ENCODE peak calls at places on chromosomes 11 and 22, in ten cellular contexts. A, S, O, J, L, F, I, V, N and C are unnamed samples.

GRCh38 chr22:50576070-50576469 is 2.2 kb downstream of the CPT1B start:
- DNase-seq in N (no peak), O (peak), S (no peak), J (peak), I (no peak), F (peak), L (peak), A (no peak), V (no peak), C (no peak)

GRCh38 chr11:27409060-27409459 is 46.0 kb upstream of the CCDC34 start:
- DNase-seq in O (no peak), N (no peak), J (no peak), F (no peak), A (no peak), S (no peak), I (no peak), V (no peak), L (no peak), C (no peak)

GRCh38 chr11:65639623-65640482 is 2.0 kb downstream of the SIPA1 start:
- DNase-seq in A (no peak), F (no peak), O (no peak), S (no peak), V (peak), J (no peak), L (no peak), I (no peak), N (peak), C (peak)

GRCh38 chr22:29628982-29629381 is 25.5 kb downstream of the NF2 start:
- DNase-seq in F (no peak), L (no peak), O (no peak), I (no peak), V (no peak), N (no peak), S (no peak), J (no peak), A (no peak), C (no peak)

GRCh38 chr11:1153105-1153950 is 4.4 kb upstream of the MUC5AC start:
- DNase-seq in J (peak), F (no peak), V (no peak), I (no peak), S (no peak), O (no peak), A (no peak), L (no peak), N (peak), C (no peak)

GRCh38 chr22:29306830-29307657 is 594 bp downstream of the GAS2L1 start:
- DNase-seq in O (no peak), S (peak), A (peak), L (peak), I (peak), J (peak), F (peak), V (no peak), N (peak), C (no peak)

GRCh38 chr11:96314326-96315050 is 28.5 kb downstream of the MAML2 start:
- DNase-seq in J (no peak), I (no peak), L (no peak), S (no peak), A (no peak), V (no peak), N (no peak), O (peak), F (no peak), C (peak)

GRCh38 chr22:25774575-25775026 is 32.6 kb downstream of the MYO18B start:
- DNase-seq in S (no peak), N (no peak), V (no peak), F (no peak), O (no peak), I (peak), A (no peak), J (no peak), L (no peak), C (no peak)

GRCh38 chr22:20807315-20807752 is 33.4 kb downstream of the SERPIND1 start:
- DNase-seq in O (peak), I (no peak), J (peak), S (no peak), L (no peak), A (no peak), N (no peak), F (no peak), V (no peak), C (no peak)

GRCh38 chr22:21643533-21644357 is 1.6 kb downstream of the SDF2L1 start:
- DNase-seq in L (no peak), J (no peak), V (no peak), S (no peak), I (no peak), N (no peak), A (no peak), F (no peak), O (no peak), C (no peak)

GRCh38 chr11:65947133-65947532 is 1.9 kb downstream of the TSGA10IP start:
- DNase-seq in L (no peak), S (no peak), F (no peak), V (no peak), O (no peak), I (no peak), J (no peak), A (no peak), N (peak), C (no peak)

GRCh38 chr11:125141686-125142535 is 22.6 kb upstream of the PKNOX2 start:
- DNase-seq in N (no peak), O (no peak), J (peak), F (peak), A (peak), L (peak), I (peak), S (peak), V (peak), C (peak)

GRCh38 chr11:15472405-15472799 is 357.7 kb downstream of the INSC start:
- DNase-seq in V (no peak), F (no peak), S (no peak), O (no peak), A (no peak), L (no peak), I (no peak), N (no peak), J (no peak), C (no peak)

GRCh38 chr11:15471028-15471708 is 356.4 kb downstream of the INSC start:
- DNase-seq in S (no peak), L (no peak), V (no peak), J (no peak), A (no peak), O (no peak), F (no peak), N (no peak), I (no peak), C (no peak)

GRCh38 chr11:15468471-15468870 is 353.7 kb downstream of the INSC start:
- DNase-seq in N (no peak), I (no peak), S (no peak), L (no peak), F (no peak), A (no peak), J (no peak), V (no peak), O (no peak), C (no peak)

GRCh38 chr11:15471709-15472404 is 357.1 kb downstream of the INSC start:
- DNase-seq in O (no peak), V (no peak), L (no peak), N (no peak), J (no peak), S (no peak), F (no peak), I (no peak), A (no peak), C (no peak)

DNA sequence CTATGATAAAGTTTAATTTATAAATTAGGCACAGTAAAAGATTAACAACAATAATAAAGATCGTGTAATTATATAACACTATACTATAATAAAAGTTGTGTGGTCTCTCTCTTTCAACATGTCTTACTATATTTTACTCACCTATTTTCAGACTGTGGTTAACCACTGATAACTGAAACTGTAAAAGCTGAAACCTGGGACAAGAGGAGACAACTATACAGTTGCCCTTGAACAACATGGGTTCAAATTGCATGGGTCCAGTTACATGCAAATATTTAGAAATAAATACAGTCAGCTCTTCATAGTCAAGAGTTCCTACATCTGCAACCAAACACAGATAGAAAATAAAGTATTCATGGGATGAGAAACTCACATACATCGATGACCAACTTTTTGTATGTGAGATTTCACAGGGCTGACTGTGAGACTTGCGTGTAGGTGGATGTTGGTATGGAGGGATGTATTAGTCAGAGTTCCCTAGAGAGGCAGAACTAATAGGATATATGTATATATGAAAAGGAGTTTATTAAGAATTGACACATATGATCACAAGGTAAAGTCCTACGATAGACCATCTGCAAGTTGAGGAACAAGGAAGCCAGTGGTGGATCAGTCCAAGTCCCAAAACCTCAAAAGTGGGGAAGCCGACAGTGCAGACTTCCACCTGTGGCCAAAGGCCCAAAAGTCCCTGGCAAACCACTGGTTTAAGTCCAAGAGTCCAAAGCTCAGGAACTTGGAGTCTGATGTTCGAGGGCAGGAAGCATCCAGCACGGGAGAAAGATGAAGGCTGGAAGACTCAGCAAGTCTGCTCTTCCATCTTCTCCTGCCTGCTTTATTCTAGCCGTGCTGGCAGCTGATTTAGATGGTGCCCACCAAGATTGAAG is 359.5 kb downstream of the INSC start:
- DNase-seq in V (no peak), A (no peak), J (no peak), O (no peak), S (no peak), N (no peak), I (no peak), L (no peak), F (no peak), C (no peak)
- H3K4me3 ChIP-seq in V (no peak), A (no peak), J (no peak), O (no peak), S (no peak), N (no peak), I (no peak), L (no peak), F (no peak), C (no peak)

GRCh38 chr11:111981270-111981669 is 43.9 kb upstream of the DLAT start:
- DNase-seq in A (no peak), N (no peak), L (no peak), V (no peak), I (no peak), F (no peak), O (no peak), S (no peak), J (no peak), C (no peak)
- H3K27ac ChIP-seq in A (peak), N (no peak), L (no peak), V (no peak), I (no peak), F (peak), O (no peak), S (no peak), J (no peak), C (no peak)

DNA sequence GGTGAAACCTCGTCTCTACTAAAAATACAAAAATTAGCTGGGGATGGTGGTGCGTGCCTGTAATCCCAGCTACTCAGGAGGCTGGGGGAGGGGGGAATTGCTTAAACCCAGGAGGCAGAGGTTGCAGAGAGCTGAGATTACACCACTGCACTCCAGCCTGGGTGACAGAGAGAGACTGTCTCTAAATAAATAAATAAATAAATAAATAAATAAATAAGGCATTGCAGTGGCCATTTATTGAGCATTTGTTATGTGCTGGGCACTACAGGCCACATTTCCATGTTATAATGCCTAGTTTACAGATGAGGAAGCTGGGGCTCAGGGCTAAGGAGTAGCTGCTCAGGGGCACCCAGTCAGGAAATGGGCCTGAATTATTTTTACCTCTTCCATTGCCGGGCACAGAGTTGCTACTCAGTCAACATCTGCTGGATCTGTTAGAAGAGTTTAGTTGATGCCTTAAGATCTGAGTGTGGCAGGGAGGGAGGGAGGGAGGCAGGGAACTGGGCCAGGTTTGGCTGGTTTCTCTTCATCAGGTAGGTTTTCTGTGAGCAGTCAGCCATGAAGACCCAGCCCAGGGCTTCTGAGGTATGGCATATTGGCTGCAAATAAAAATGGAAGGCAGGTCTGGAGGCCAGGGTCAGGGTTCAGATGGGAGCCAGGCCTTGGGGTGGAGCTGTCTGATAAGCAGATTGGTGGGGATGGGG is 5.6 kb downstream of the PVALB start:
- DNase-seq in S (no peak), O (no peak), F (no peak), V (no peak), N (no peak), I (no peak), A (no peak), L (no peak), J (no peak), C (no peak)
- H3K4me3 ChIP-seq in S (no peak), O (no peak), F (no peak), V (no peak), N (no peak), I (no peak), A (no peak), L (no peak), J (no peak), C (no peak)

GRCh38 chr11:69034123-69034522 is 14.6 kb upstream of the TPCN2 start:
- DNase-seq in O (no peak), V (no peak), F (no peak), J (no peak), L (no peak), A (no peak), N (no peak), I (no peak), S (no peak), C (no peak)
- H3K27ac ChIP-seq in O (no peak), V (no peak), F (no peak), J (no peak), L (no peak), A (no peak), N (no peak), I (no peak), S (no peak), C (no peak)